ENCODE peak calls at places on chromosomes 2 and 18, in five cellular contexts. D, R, H, Y and P are unnamed samples.

GRCh38 chr2:151338115-151338514 is 19.3 kb upstream of the TNFAIP6 start:
- DNase-seq in H (no peak), Y (no peak), D (no peak), R (no peak), P (no peak)

GRCh38 chr2:168632733-168633132 is 169.7 kb upstream of the NOSTRIN start:
- DNase-seq in H (peak; percentile 39), R (no peak), D (no peak), Y (peak; percentile 94), P (no peak)

GRCh38 chr2:241701405-241702154 is at the start of gene ING5:
- DNase-seq in D (no peak), H (peak; percentile 96), R (peak; percentile 96), Y (peak; percentile 93), P (peak; percentile 81)

GRCh38 chr2:99576775-99577174 is 87.0 kb upstream of the REV1 start:
- DNase-seq in R (no peak), D (no peak), Y (no peak), H (no peak), P (no peak)

GRCh38 chr18:73683618-73684238 is 463.9 kb downstream of the FBXO15 start:
- DNase-seq in D (no peak), R (no peak), Y (no peak), H (no peak), P (no peak)

GRCh38 chr2:12552092-12552491 is 164.6 kb upstream of the TRIB2 start:
- DNase-seq in R (no peak), D (no peak), Y (no peak), H (no peak), P (no peak)

GRCh38 chr2:58633576-58634365 is 392.6 kb upstream of the FANCL start:
- DNase-seq in R (no peak), Y (peak; percentile 88), D (no peak), H (no peak), P (no peak)

GRCh38 chr2:231043796-231044195 is 6.5 kb downstream of the C2orf72 start:
- DNase-seq in R (no peak), D (no peak), Y (no peak), H (no peak), P (no peak)

GRCh38 chr2:161243312-161243711 is 64.9 kb upstream of the PSMD14 start:
- DNase-seq in H (no peak), R (no peak), Y (no peak), D (no peak), P (no peak)

GRCh38 chr2:216700778-216701177 is 5.4 kb upstream of the IGFBP5 start:
- DNase-seq in H (no peak), Y (no peak), D (no peak), R (no peak), P (no peak)

GRCh38 chr2:217929757-217930707 is 72.8 kb downstream of the TNS1 start:
- DNase-seq in H (no peak), R (no peak), D (no peak), Y (peak; percentile 34), P (no peak)